ENCODE peak calls at places on chromosomes 13 and 19, in six cellular contexts. P is psoas muscle, T is nephron progenitor cell, F is GM23338, Y is BE2C, R is spleen. S is an unnamed sample.
A peak's percentile ranks its signal among the peaks of the same experiment; 100 is the strongest.

GRCh38 chr19:54165222-54165621 is 5.7 kb upstream of the LENG1 start:
- DNase-seq in Y (no peak), F (peak; percentile 17), R (no peak), P (no peak), T (no peak), S (no peak)

GRCh38 chr19:1715540-1715939 is 37.8 kb upstream of the ONECUT3 start:
- DNase-seq in Y (no peak), F (peak; percentile 23), R (no peak), P (no peak), T (no peak), S (no peak)

GRCh38 chr13:112687836-112688559 is 1.8 kb upstream of the ATP11A start:
- DNase-seq in P (no peak), F (no peak), R (no peak), Y (no peak), T (no peak), S (no peak)

GRCh38 chr19:54667217-54667616 is 4.4 kb downstream of the LILRB4 start:
- DNase-seq in T (no peak), P (no peak), F (no peak), Y (no peak), R (no peak), S (no peak)

GRCh38 chr13:101178394-101178793 is 237.9 kb downstream of the NALCN start:
- DNase-seq in Y (no peak), P (no peak), F (no peak), R (no peak), T (no peak), S (no peak)

GRCh38 chr13:36090592-36090991 is 40.6 kb downstream of the DCLK1 start:
- DNase-seq in P (no peak), Y (no peak), T (no peak), R (no peak), F (no peak), S (no peak)

GRCh38 chr19:17755977-17756670 is 4.8 kb downstream of the FCHO1 start:
- DNase-seq in T (peak; percentile 84), P (no peak), R (peak; percentile 90), F (peak; percentile 87), Y (peak; percentile 83), S (peak; percentile 79)

GRCh38 chr13:49436890-49437289 is 7.0 kb downstream of the CAB39L start:
- DNase-seq in Y (peak; percentile 9), F (no peak), T (no peak), P (peak; percentile 67), R (no peak), S (no peak)

GRCh38 chr13:99374994-99375805 is 68.0 kb upstream of the GPR183 start:
- DNase-seq in Y (no peak), F (no peak), R (peak; percentile 95), P (no peak), T (no peak), S (no peak)

GRCh38 chr13:77022341-77022740 is 4.6 kb downstream of the FBXL3 start:
- DNase-seq in F (no peak), T (no peak), R (no peak), Y (no peak), P (no peak), S (no peak)

GRCh38 chr19:46723023-46723461 is 6.1 kb upstream of the PRKD2 start:
- DNase-seq in T (no peak), Y (no peak), F (no peak), P (no peak), R (peak; percentile 88), S (no peak)

GRCh38 chr19:46723471-46723870 is 6.6 kb upstream of the PRKD2 start:
- DNase-seq in T (no peak), Y (no peak), R (no peak), P (no peak), F (no peak), S (no peak)

GRCh38 chr19:46725036-46725820 is 8.3 kb upstream of the PRKD2 start:
- DNase-seq in T (no peak), P (no peak), Y (no peak), F (no peak), R (no peak), S (no peak)

GRCh38 chr19:46725859-46726393 is 9.0 kb upstream of the PRKD2 start:
- DNase-seq in F (no peak), P (no peak), T (no peak), R (no peak), Y (no peak), S (no peak)

GRCh38 chr19:46724468-46724867 is 7.6 kb upstream of the PRKD2 start:
- DNase-seq in R (no peak), F (no peak), T (no peak), P (peak; percentile 47), Y (no peak), S (no peak)
- TF ChIP-seq CTCF in R (no peak), F (no peak), T (no peak), P (no peak), Y (no peak), S (no peak)

GRCh38 chr19:21680679-21681078 is 86.7 kb downstream of the ZNF100 start:
- DNase-seq in Y (no peak), R (no peak), F (no peak), P (no peak), T (no peak), S (no peak)
- TF ChIP-seq CTCF in Y (no peak), R (no peak), F (no peak), P (no peak), T (no peak), S (no peak)

GRCh38 chr13:95676775-95677563 is at the start of gene DNAJC3:
- DNase-seq in P (peak; percentile 100), F (peak; percentile 98), T (peak; percentile 99), Y (peak; percentile 99), R (peak; percentile 99), S (peak; percentile 96)
- TF ChIP-seq CTCF in P (no peak), F (no peak), T (no peak), Y (no peak), R (no peak), S (no peak)

GRCh38 chr19:14091885-14092462 is 1.4 kb upstream of the SAMD1 start:
- DNase-seq in F (peak; percentile 65), P (no peak), R (peak; percentile 88), T (no peak), Y (no peak), S (no peak)

GRCh38 chr19:14094854-14095253 is 4.3 kb upstream of the SAMD1 start:
- DNase-seq in F (no peak), R (no peak), Y (no peak), P (no peak), T (no peak), S (no peak)

GRCh38 chr19:14097532-14098151 is 7.1 kb upstream of the SAMD1 start:
- DNase-seq in R (no peak), Y (no peak), T (no peak), F (peak; percentile 72), P (no peak), S (no peak)

GRCh38 chr19:14093117-14093784 is 2.7 kb upstream of the SAMD1 start:
- DNase-seq in F (no peak), P (no peak), Y (no peak), R (no peak), T (no peak), S (no peak)

GRCh38 chr19:14096272-14096992 is 5.9 kb upstream of the SAMD1 start:
- DNase-seq in T (no peak), Y (no peak), F (peak; percentile 61), R (no peak), P (no peak), S (no peak)
- TF ChIP-seq CTCF in T (no peak), Y (peak; percentile 30), F (peak; percentile 73), R (no peak), P (no peak), S (no peak)

GRCh38 chr19:51514866-51515481 is 13.4 kb upstream of the SIGLEC12 start:
- DNase-seq in T (peak; percentile 27), F (peak; percentile 82), R (no peak), Y (no peak), P (no peak), S (peak; percentile 6)

GRCh38 chr19:51508059-51508733 is 6.6 kb upstream of the SIGLEC12 start:
- DNase-seq in Y (no peak), T (no peak), F (no peak), R (no peak), P (no peak), S (no peak)

GRCh38 chr19:51509823-51510660 is 8.4 kb upstream of the SIGLEC12 start:
- DNase-seq in P (no peak), R (no peak), F (no peak), Y (no peak), T (no peak), S (no peak)

GRCh38 chr19:51513968-51514367 is 12.4 kb upstream of the SIGLEC12 start:
- DNase-seq in F (no peak), T (no peak), R (no peak), Y (no peak), P (no peak), S (no peak)

GRCh38 chr19:51511353-51511752 is 9.8 kb upstream of the SIGLEC12 start:
- DNase-seq in R (no peak), T (no peak), Y (peak; percentile 28), P (no peak), F (peak; percentile 85), S (no peak)
- TF ChIP-seq CTCF in R (no peak), T (no peak), Y (peak; percentile 47), P (no peak), F (peak; percentile 87), S (peak; percentile 44)

DNA sequence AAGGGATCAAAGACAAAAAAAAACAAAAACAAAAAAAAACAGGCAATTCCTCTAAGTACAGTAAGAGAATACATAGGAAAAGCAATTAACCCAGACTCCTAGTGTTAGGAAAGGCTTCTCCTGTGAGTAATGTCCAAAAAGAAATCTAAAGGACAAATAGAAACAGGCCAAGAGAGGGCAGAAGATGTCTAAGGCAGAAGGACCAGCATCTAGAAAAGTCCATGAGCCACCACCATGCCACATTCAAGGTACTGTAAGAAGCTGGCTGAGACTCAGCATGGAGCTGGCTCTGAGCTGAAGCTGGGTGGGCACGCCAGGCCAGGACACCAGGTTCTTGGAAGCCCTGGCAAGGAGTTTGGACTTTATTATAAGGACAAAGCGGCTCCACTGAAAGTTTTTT is 118.1 kb upstream of the FRY start:
- DNase-seq in R (no peak), P (no peak), T (no peak), Y (no peak), F (no peak), S (no peak)
- TF ChIP-seq CTCF in R (no peak), P (no peak), T (no peak), Y (no peak), F (no peak), S (no peak)

DNA sequence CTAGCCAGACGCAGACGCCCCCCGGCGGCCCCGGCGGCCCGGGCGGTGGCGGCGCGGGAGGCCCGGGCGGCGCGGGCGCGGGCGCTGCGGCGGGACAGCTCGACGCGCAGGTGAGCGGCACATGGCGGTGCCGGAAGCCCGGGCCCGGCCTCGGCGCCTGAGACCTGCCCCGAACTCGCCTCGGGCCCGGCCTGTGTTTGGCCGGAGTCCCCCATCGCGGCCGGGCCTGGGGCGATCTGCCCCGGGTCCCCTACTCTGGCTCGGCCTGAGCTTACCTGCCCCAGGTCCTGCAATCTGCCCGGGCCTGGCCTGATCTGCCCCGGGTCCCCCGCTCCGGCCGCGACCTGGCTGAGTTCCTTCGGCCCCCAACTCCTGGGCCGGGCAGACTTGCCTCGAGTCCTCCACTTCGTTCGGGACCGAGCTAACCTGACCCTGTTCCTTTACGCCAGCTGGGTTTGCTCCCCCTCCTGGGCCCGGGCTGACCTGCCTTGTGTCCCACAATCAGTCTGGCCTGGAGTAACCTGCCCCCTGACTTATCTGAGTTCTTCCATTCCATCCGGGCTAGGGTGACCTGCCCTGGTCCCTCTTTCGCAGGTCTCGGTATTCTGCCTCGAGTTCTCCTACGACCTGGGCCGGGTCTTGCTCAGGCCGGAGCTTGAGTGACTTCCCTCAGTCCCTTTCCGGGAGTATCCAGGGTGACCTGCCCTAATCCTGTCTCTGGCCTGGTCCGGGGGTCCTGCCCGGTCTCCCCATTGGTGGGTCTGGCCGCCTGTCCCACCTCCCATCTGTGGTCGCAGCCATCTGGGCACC is 777 bp downstream of the UPF1 start:
- DNase-seq in T (peak; percentile 46), R (peak; percentile 83), Y (no peak), F (peak; percentile 70), P (no peak), S (no peak)
- TF ChIP-seq CTCF in T (no peak), R (no peak), Y (peak; percentile 38), F (peak; percentile 36), P (no peak), S (no peak)

GRCh38 chr19:50518091-50519005 is 4.6 kb upstream of the ASPDH start:
- DNase-seq in P (no peak), T (no peak), F (peak; percentile 74), Y (no peak), R (peak; percentile 68), S (no peak)
- TF ChIP-seq CTCF in P (no peak), T (no peak), F (peak; percentile 77), Y (no peak), R (no peak), S (peak; percentile 37)